ENCODE peak calls at places on chromosomes 11 and 22, in seven cellular contexts. H is neuronal stem cell, M is heart right ventricle, K is ovary, E is cardiac muscle cell, R is right lobe of liver, C is coronary artery. G is an unnamed sample.
A peak's percentile ranks its signal among the peaks of the same experiment; 100 is the strongest.

GRCh38 chr11:76600124-76600655 is 70.4 kb downstream of the LRRC32 start:
- DNase-seq in E (no peak), R (no peak), K (no peak), M (peak; percentile 2), H (no peak), C (no peak), G (no peak)

GRCh38 chr11:84947970-84948600 is 679.1 kb downstream of the DLG2 start:
- DNase-seq in H (no peak), K (no peak), C (no peak), E (peak; percentile 50), R (no peak), M (no peak), G (no peak)

GRCh38 chr11:71301046-71301857 is 48.9 kb upstream of the SHANK2 start:
- DNase-seq in E (no peak), K (no peak), C (peak; percentile 45), H (no peak), R (no peak), M (no peak), G (no peak)

GRCh38 chr11:81963018-81963417 is 770.6 kb downstream of the FAM181B start:
- DNase-seq in M (no peak), K (no peak), H (no peak), E (no peak), R (no peak), C (no peak), G (no peak)

GRCh38 chr11:64044730-64045386 is 9.1 kb downstream of the FLRT1 start:
- DNase-seq in H (no peak), C (no peak), K (no peak), E (no peak), R (no peak), M (no peak), G (peak; percentile 48)

GRCh38 chr22:36505998-36506635 is 723 bp downstream of the FOXRED2 start:
- DNase-seq in C (no peak), E (no peak), M (no peak), R (no peak), H (no peak), K (peak; percentile 65), G (no peak)

GRCh38 chr22:37849089-37849751 is at the start of gene EIF3L:
- DNase-seq in H (peak; percentile 76), R (peak; percentile 95), K (peak; percentile 92), M (peak; percentile 90), E (peak; percentile 93), C (peak; percentile 93), G (no peak)

GRCh38 chr11:72812604-72812967 is 1.6 kb upstream of the ATG16L2 start:
- DNase-seq in C (no peak), E (peak; percentile 41), R (peak; percentile 39), K (no peak), M (no peak), H (no peak), G (no peak)

GRCh38 chr11:119093951-119094815 is 7.5 kb downstream of the DPAGT1 start:
- DNase-seq in K (peak; percentile 71), M (no peak), C (peak; percentile 80), E (peak; percentile 49), R (no peak), H (no peak), G (no peak)

GRCh38 chr11:43866520-43866919 is 14.1 kb upstream of the ALKBH3 start:
- DNase-seq in C (no peak), H (no peak), M (no peak), K (no peak), E (no peak), R (no peak), G (no peak)

GRCh38 chr11:4066960-4067359 is 27.6 kb upstream of the RRM1 start:
- DNase-seq in C (no peak), R (no peak), K (no peak), E (no peak), H (no peak), M (no peak), G (no peak)

GRCh38 chr11:125457814-125458343 is 38.2 kb downstream of the FEZ1 start:
- DNase-seq in M (peak; percentile 66), E (peak; percentile 37), K (no peak), R (no peak), C (peak; percentile 87), H (no peak), G (peak; percentile 72)

GRCh38 chr11:2912498-2912897 is 16.7 kb downstream of the PHLDA2 start:
- DNase-seq in M (no peak), R (no peak), E (no peak), H (no peak), C (no peak), K (no peak), G (no peak)

GRCh38 chr22:32355760-32356159 is 1.9 kb upstream of the RFPL3 start:
- DNase-seq in M (no peak), H (no peak), E (no peak), C (no peak), R (no peak), K (no peak), G (no peak)

GRCh38 chr11:111308140-111308539 is 9.8 kb downstream of the POU2AF3 start:
- DNase-seq in K (no peak), H (no peak), M (no peak), E (no peak), C (no peak), R (peak; percentile 87), G (no peak)

GRCh38 chr11:32437406-32438345 is 2.3 kb upstream of the WT1 start:
- DNase-seq in K (peak; percentile 73), H (no peak), R (no peak), M (no peak), C (no peak), E (peak; percentile 54), G (no peak)

GRCh38 chr11:34730544-34731295 is 109.8 kb downstream of the EHF start:
- DNase-seq in E (no peak), R (no peak), M (no peak), H (no peak), K (no peak), C (no peak), G (no peak)

GRCh38 chr11:70716986-70717775 is 318.9 kb downstream of the CTTN start:
- DNase-seq in R (no peak), K (no peak), H (no peak), C (no peak), M (no peak), E (no peak), G (no peak)

DNA sequence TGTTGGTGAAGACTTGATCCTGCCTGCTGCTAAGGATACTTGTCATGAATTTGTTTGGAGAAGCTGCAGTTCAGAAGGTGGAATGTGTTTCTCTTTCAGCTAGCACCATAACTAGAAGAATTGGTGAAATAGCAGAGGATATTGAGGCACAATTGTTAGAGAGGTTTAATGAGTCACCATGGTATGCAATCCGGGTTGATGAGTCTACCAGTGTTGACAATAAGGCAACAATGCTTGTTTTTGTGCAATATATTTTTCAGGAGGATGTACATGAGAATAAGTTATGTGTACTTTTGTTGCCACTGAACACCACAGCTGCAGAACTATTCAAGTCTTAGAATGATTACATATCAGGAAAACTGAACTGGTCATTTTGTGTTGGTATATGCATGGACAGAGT is 457.2 kb upstream of the ISX start:
- DNase-seq in C (no peak), M (no peak), R (no peak), K (no peak), E (no peak), H (no peak), G (no peak)
- H3K27ac ChIP-seq in C (no peak overlapping the region), M (no peak overlapping the region), R (no peak overlapping the region), K (no peak overlapping the region), E (no peak overlapping the region), H (no peak overlapping the region), G (no peak overlapping the region)

GRCh38 chr11:47507016-47507631 is 45.8 kb downstream of the CELF1 start:
- DNase-seq in R (no peak), C (no peak), K (no peak), H (no peak), M (no peak), E (no peak), G (no peak)

GRCh38 chr11:47507868-47508594 is 44.9 kb downstream of the CELF1 start:
- DNase-seq in K (no peak), H (no peak), R (no peak), M (no peak), E (no peak), C (no peak), G (no peak)

GRCh38 chr11:47506363-47506762 is 46.6 kb downstream of the CELF1 start:
- DNase-seq in H (no peak), E (no peak), K (no peak), M (no peak), C (no peak), R (no peak), G (no peak)

GRCh38 chr11:47510231-47510630 is 42.7 kb downstream of the CELF1 start:
- DNase-seq in C (no peak), E (no peak), H (no peak), R (no peak), M (no peak), K (no peak), G (no peak)

DNA sequence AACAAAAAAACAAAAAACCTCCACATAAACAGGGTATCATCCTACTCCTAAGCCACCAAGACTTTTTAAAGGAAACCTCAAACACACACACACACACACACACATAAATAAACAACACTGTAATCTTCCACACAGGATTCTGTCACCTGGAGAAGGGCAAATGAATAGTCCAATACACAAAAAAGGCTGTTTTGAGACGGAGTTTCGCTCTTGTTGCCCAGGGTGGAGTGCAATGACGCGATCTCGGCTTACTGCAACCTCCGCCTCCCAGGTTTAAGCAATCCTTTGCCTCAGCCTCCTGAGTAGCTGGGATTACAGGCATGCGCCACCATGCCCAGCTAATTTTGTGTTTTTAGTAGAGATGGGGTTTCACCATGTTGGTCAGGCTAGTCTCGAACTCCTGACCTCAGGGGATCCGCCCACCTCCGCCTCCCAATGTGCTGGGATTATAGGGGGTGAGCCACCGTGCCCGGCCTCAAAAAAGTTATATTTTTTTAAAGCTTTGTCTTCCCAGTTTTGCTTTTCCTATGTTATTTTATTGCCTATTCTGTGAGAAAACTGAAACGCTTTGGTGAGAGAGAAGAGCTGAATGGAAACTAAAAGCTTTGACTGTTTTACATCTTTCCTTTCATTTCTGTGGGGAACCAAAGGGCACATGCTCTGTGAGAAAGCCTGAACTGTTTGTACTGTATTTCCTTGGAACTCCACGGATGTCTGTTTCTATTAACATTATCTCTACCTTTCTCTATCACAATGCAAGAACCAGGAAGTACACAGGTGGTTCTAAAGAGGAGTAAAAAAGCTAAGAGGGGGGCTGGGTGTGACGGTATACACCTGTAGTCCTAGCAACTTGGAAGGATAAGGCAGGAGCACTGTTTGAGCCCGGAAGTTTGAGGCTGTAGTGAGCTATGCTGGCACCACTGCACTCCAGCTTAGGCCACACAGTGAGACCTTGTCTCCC is 44.1 kb downstream of the CELF1 start:
- DNase-seq in E (no peak), H (no peak), C (no peak), M (no peak), K (no peak), R (no peak), G (no peak)
- H3K27ac ChIP-seq in E (peak overlapping the region; percentile 70), H (no peak overlapping the region), C (peak overlapping the region; percentile 31), M (peak overlapping the region; percentile 26), K (no peak overlapping the region), R (peak overlapping the region; percentile 17), G (peak overlapping the region; percentile 18)

GRCh38 chr11:128532016-128532570 is 55.3 kb downstream of the ETS1 start:
- DNase-seq in E (no peak), K (no peak), C (no peak), H (no peak), R (peak; percentile 63), M (no peak), G (peak; percentile 65)
- H3K27ac ChIP-seq in E (no peak overlapping the region), K (no peak overlapping the region), C (no peak overlapping the region), H (no peak overlapping the region), R (no peak overlapping the region), M (no peak overlapping the region), G (peak overlapping the region; percentile 67)

DNA sequence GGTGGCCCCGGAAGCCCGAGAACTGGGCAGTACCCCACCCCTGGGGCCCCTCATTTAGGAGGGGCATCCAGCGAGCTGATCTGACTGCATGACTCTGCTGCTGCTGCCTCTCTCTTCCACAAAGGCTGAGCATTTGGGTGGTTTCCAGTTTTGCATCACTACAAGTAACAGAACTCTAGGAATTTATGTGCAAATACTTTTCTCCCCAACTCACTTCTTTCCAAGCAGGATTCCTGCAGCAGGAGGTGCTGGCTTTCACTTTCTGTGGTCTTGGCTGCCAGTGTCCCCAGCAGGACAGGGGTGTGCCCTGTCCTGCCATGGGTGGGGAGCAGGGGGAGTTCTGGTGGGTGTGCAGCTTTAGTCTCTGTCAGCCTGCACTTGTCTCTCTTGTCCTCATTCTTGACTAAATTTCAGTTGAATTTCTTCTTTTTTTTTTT is 21.2 kb downstream of the UPB1 start:
- DNase-seq in E (no peak), C (no peak), R (peak; percentile 47), H (no peak), K (no peak), M (no peak), G (no peak)
- H3K27ac ChIP-seq in E (no peak overlapping the region), C (peak overlapping the region; percentile 72), R (peak overlapping the region; percentile 41), H (no peak overlapping the region), K (no peak overlapping the region), M (no peak overlapping the region), G (no peak overlapping the region)

G was measured in caudate nucleus.